ENCODE peak calls at places on chromosomes 5 and 9, in nine cellular contexts. O is AG08396; Y is activated naive CD4-positive, alpha-beta T cell treated with anti-CD3 and anti-CD28 coated beads for 36 hours; Q is NK-92 treated with Interleukin-12 subunit alpha and Interleukin-12 subunit beta, amount 100 ng/mL, for 24 hours; H is non-pigmented ciliary epithelial cell; D is MM.1S; T is stimulated activated CD8-positive, alpha-beta memory T cell treated with anti-CD3 and anti-CD28 coated beads, Interleukin-4, amount 100 ng/mL, for 24 hours; R is CD4-positive, alpha-beta memory T cell; L is M059J. Z is an unnamed sample.

GRCh38 chr9:38339087-38339486 is 53.4 kb upstream of the ALDH1B1 start:
- DNase-seq in H (no peak), D (no peak), Q (peak; percentile 50), Y (no peak), L (peak; percentile 84), R (no peak), T (no peak), O (peak; percentile 57), Z (peak; percentile 64)

GRCh38 chr5:116492016-116492623 is 82.5 kb downstream of the SEMA6A start:
- DNase-seq in T (no peak), D (no peak), L (peak; percentile 84), R (peak; percentile 17), Y (peak; percentile 15), Q (no peak), H (peak; percentile 82), O (peak; percentile 73), Z (peak; percentile 88)

GRCh38 chr5:96961053-96961452 is 25.2 kb downstream of the LNPEP start:
- DNase-seq in R (peak; percentile 70), Y (no peak), D (peak; percentile 85), H (no peak), Q (no peak), L (no peak), T (no peak), O (no peak), Z (no peak)

GRCh38 chr5:149735066-149735465 is 5.0 kb downstream of the PPARGC1B start:
- DNase-seq in T (no peak), Y (no peak), L (peak; percentile 70), H (no peak), D (no peak), O (no peak), Q (no peak), R (no peak), Z (peak; percentile 12)

GRCh38 chr5:139638736-139639618 is 9.2 kb upstream of the CXXC5 start:
- DNase-seq in O (no peak), T (no peak), Y (peak; percentile 3), L (no peak), H (no peak), R (no peak), Q (no peak), D (no peak), Z (no peak)

GRCh38 chr9:72149231-72149975 is at the start of gene GDA:
- DNase-seq in H (no peak), R (no peak), L (no peak), D (no peak), Q (no peak), O (peak; percentile 16), Y (peak; percentile 7), T (no peak), Z (no peak)

GRCh38 chr5:54302267-54302687 is 8.1 kb downstream of the ARL15 start:
- DNase-seq in H (no peak), O (no peak), L (peak; percentile 51), T (no peak), Q (no peak), R (no peak), D (no peak), Y (no peak), Z (peak; percentile 36)

GRCh38 chr9:14715102-14715501 is 7.4 kb downstream of the CER1 start:
- DNase-seq in H (no peak), O (no peak), Y (no peak), Q (no peak), T (no peak), R (no peak), D (no peak), L (peak; percentile 9), Z (peak; percentile 1)

GRCh38 chr5:150862070-150862469 is 15.7 kb downstream of the IRGM start:
- DNase-seq in D (no peak), T (no peak), H (no peak), L (no peak), O (no peak), R (no peak), Y (no peak), Q (no peak), Z (no peak)

GRCh38 chr5:91636351-91636750 is 253.2 kb upstream of the ARRDC3 start:
- DNase-seq in L (no peak), D (no peak), T (no peak), Q (no peak), H (no peak), O (no peak), R (no peak), Y (no peak), Z (no peak)

GRCh38 chr5:157130933-157131332 is 11.7 kb downstream of the MED7 start:
- DNase-seq in L (peak; percentile 55), Q (no peak), H (no peak), Y (no peak), D (peak; percentile 50), O (no peak), R (no peak), T (no peak), Z (peak; percentile 24)

GRCh38 chr9:117763314-117763713 is 59.1 kb downstream of the TLR4 start:
- DNase-seq in O (no peak), L (peak; percentile 91), H (peak; percentile 14), D (no peak), Y (peak; percentile 19), R (no peak), T (no peak), Q (no peak), Z (peak; percentile 87)

GRCh38 chr5:92002875-92003274 is 619.8 kb upstream of the ARRDC3 start:
- DNase-seq in O (peak; percentile 10), Q (no peak), T (no peak), H (no peak), Y (no peak), L (no peak), R (no peak), D (no peak), Z (peak; percentile 30)

GRCh38 chr5:2754621-2755370 is 3.3 kb upstream of the IRX2 start:
- DNase-seq in D (no peak), R (no peak), Y (no peak), Q (no peak), O (no peak), T (no peak), L (no peak), H (no peak), Z (no peak)

GRCh38 chr9:90219548-90220118 is 423.0 kb downstream of the DIRAS2 start:
- DNase-seq in T (no peak), Q (no peak), D (peak; percentile 43), L (no peak), H (no peak), Y (peak; percentile 35), R (peak; percentile 11), O (no peak), Z (no peak)

GRCh38 chr5:78647411-78647818 is 1.2 kb downstream of the LHFPL2 start:
- DNase-seq in D (no peak), L (peak; percentile 50), T (no peak), O (no peak), R (no peak), Y (peak; percentile 18), Q (no peak), H (no peak), Z (peak; percentile 49)

GRCh38 chr9:5630038-5630507 is 1.2 kb downstream of the RIC1 start:
- DNase-seq in O (peak; percentile 39), D (peak; percentile 12), H (no peak), Y (no peak), L (peak; percentile 62), T (no peak), R (peak; percentile 20), Q (no peak), Z (peak; percentile 51)

GRCh38 chr9:128575921-128576320 is 23.5 kb downstream of the SPTAN1 start:
- DNase-seq in R (no peak), H (no peak), Y (no peak), D (no peak), Q (no peak), T (no peak), L (no peak), O (no peak), Z (peak; percentile 60)

GRCh38 chr5:54135042-54135441 is 175.3 kb downstream of the ARL15 start:
- DNase-seq in Q (no peak), H (peak; percentile 23), L (peak; percentile 42), Y (no peak), T (no peak), O (no peak), D (no peak), R (no peak), Z (peak; percentile 75)

GRCh38 chr5:131379071-131379538 is 115.3 kb downstream of the CDC42SE2 start:
- DNase-seq in T (no peak), O (no peak), R (no peak), H (no peak), Y (no peak), L (peak; percentile 26), Q (no peak), D (peak; percentile 74), Z (no peak)

GRCh38 chr9:86281577-86282076 is 711 bp downstream of the ISCA1 start:
- DNase-seq in R (no peak), H (no peak), Y (no peak), D (no peak), Q (no peak), O (no peak), L (peak; percentile 32), T (no peak), Z (no peak)

GRCh38 chr9:28848671-28849070 is 1275.4 kb upstream of the C9orf72 start:
- DNase-seq in T (no peak), O (no peak), L (no peak), R (no peak), Q (no peak), Y (no peak), D (no peak), H (no peak), Z (no peak)

GRCh38 chr9:8855046-8855445 is 1055.5 kb upstream of the DMAC1 start:
- DNase-seq in Y (no peak), R (no peak), D (peak; percentile 38), Q (no peak), O (no peak), T (no peak), H (no peak), L (no peak), Z (no peak)

GRCh38 chr5:17230808-17231525 is 13.5 kb downstream of the BASP1 start:
- DNase-seq in H (no peak), O (no peak), D (no peak), Q (no peak), R (no peak), Y (no peak), L (no peak), T (no peak), Z (no peak)

Z was measured in EH.